ENCODE peak calls at places on chromosomes 6 and 20, in six cellular contexts. Z is stomach, R is neural crest cell, W is gastrocnemius medialis, H is sigmoid colon, M is HCT116. I is an unnamed sample.

GRCh38 chr6:6654599-6655575 is 66.4 kb downstream of the LY86 start:
- DNase-seq in Z (no peak), R (no peak), W (peak; percentile 14), H (no peak), M (no peak), I (no peak)

GRCh38 chr6:116229287-116229913 is 24.5 kb downstream of the TSPYL4 start:
- DNase-seq in Z (peak; percentile 49), R (peak; percentile 48), W (peak; percentile 31), H (peak; percentile 96), M (peak; percentile 31), I (no peak)

GRCh38 chr6:151170622-151171246 is 69.0 kb upstream of the AKAP12 start:
- DNase-seq in Z (no peak), R (no peak), W (no peak), H (no peak), M (no peak), I (no peak)

GRCh38 chr6:57072108-57072507 is 17.9 kb upstream of the ZNF451 start:
- DNase-seq in Z (no peak), R (no peak), W (no peak), H (no peak), M (no peak), I (no peak)

GRCh38 chr6:106788761-106789160 is 159.4 kb downstream of the QRSL1 start:
- DNase-seq in Z (no peak), R (no peak), W (no peak), H (no peak), M (no peak), I (no peak)

GRCh38 chr20:16612708-16613107 is 39.5 kb upstream of the KIF16B start:
- DNase-seq in Z (no peak), R (no peak), W (no peak), H (no peak), M (no peak), I (no peak)

GRCh38 chr6:328184-328670 is 35.9 kb downstream of the DUSP22 start:
- DNase-seq in Z (no peak), R (no peak), W (peak; percentile 59), H (peak; percentile 87), M (no peak), I (no peak)

GRCh38 chr20:57544838-57545564 is 15.9 kb upstream of the PCK1 start:
- DNase-seq in Z (no peak), R (no peak), W (no peak), H (no peak), M (no peak), I (no peak)

GRCh38 chr6:149032599-149033405 is 284.7 kb upstream of the TAB2 start:
- DNase-seq in Z (no peak), R (no peak), W (no peak), H (no peak), M (no peak), I (no peak)

GRCh38 chr6:27161946-27162603 is 85.4 kb upstream of the PRSS16 start:
- DNase-seq in Z (no peak), R (no peak), W (no peak), H (no peak), M (peak; percentile 62), I (peak; percentile 68)

GRCh38 chr20:36310215-36310981 is 4.3 kb downstream of the DLGAP4 start:
- DNase-seq in Z (no peak), R (no peak), W (no peak), H (peak; percentile 25), M (no peak), I (no peak)

GRCh38 chr20:55103188-55103587 is 627.8 kb downstream of the DOK5 start:
- DNase-seq in Z (peak; percentile 61), R (no peak), W (no peak), H (no peak), M (no peak), I (no peak)

GRCh38 chr6:35161265-35161664 is 20.1 kb upstream of the TCP11 start:
- DNase-seq in Z (no peak), R (no peak), W (no peak), H (no peak), M (no peak), I (no peak)

GRCh38 chr6:139539852-139540251 is 165.4 kb upstream of the CITED2 start:
- DNase-seq in Z (peak; percentile 50), R (no peak), W (peak; percentile 68), H (peak; percentile 82), M (peak; percentile 68), I (peak; percentile 64)

GRCh38 chr6:160277546-160277945 is 18.9 kb upstream of the SLC22A2 start:
- DNase-seq in Z (no peak), R (no peak), W (no peak), H (no peak), M (no peak), I (no peak)

GRCh38 chr6:20770776-20771175 is 236.5 kb downstream of the CDKAL1 start:
- DNase-seq in Z (no peak), R (no peak), W (no peak), H (no peak), M (no peak), I (no peak)

GRCh38 chr6:71119560-71119959 is 162.7 kb upstream of the B3GAT2 start:
- DNase-seq in Z (no peak), R (no peak), W (no peak), H (no peak), M (no peak), I (no peak)

GRCh38 chr20:47805951-47806350 is 20.7 kb upstream of the SULF2 start:
- DNase-seq in Z (no peak), R (no peak), W (no peak), H (peak; percentile 60), M (no peak), I (no peak)

GRCh38 chr6:155301867-155302266 is 12.4 kb downstream of the TFB1M start:
- DNase-seq in Z (no peak), R (no peak), W (no peak), H (no peak), M (no peak), I (no peak)

GRCh38 chr6:79964607-79965081 is 17.3 kb upstream of the ELOVL4 start:
- DNase-seq in Z (no peak), R (no peak), W (no peak), H (no peak), M (no peak), I (no peak)

GRCh38 chr6:157187182-157188093 is 135.9 kb downstream of the TMEM242 start:
- DNase-seq in Z (peak; percentile 62), R (no peak), W (peak; percentile 67), H (peak; percentile 75), M (no peak), I (no peak)

GRCh38 chr20:25071722-25072121 is 10.2 kb downstream of the VSX1 start:
- DNase-seq in Z (peak; percentile 21), R (no peak), W (no peak), H (no peak), M (no peak), I (no peak)

GRCh38 chr6:116208056-116208785 is 45.7 kb downstream of the TSPYL4 start:
- DNase-seq in Z (no peak), R (no peak), W (no peak), H (no peak), M (no peak), I (no peak)

GRCh38 chr6:35343835-35344550 is 1.6 kb downstream of the PPARD start:
- DNase-seq in Z (no peak), R (no peak), W (no peak), H (peak; percentile 28), M (no peak), I (no peak)

DNA sequence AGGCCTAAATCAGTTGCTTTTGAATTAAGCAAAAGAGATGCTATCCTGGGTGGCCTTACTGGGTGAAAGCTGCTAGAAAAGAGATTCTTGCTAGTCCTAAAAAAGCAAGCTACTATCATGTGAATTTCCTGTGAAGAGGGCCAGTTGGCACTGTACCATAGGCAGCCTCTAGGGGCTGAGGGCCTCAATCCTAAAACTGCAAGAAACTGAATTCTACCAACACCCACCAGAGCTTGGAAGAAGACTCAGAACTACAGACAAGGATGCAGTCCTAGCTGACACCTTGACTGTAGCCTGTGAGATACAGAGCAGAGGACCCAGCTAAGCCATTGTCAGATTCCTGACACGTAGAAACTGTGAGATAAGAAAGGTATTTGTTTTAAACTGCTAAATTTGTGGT is 24.5 kb downstream of the CLIC5 start:
- DNase-seq in Z (no peak), R (no peak), W (no peak), H (no peak), M (no peak), I (no peak)
- TF ChIP-seq CTCF in Z (no peak), R (peak; percentile 38), W (no peak), H (no peak), M (peak; percentile 45), I (no peak)

GRCh38 chr20:50342638-50343102 is 152.0 kb downstream of the CEBPB start:
- DNase-seq in Z (no peak), R (no peak), W (no peak), H (peak; percentile 46), M (no peak), I (no peak)

GRCh38 chr20:50345712-50346371 is 155.2 kb downstream of the CEBPB start:
- DNase-seq in Z (no peak), R (no peak), W (no peak), H (peak; percentile 58), M (no peak), I (no peak)

GRCh38 chr20:50343490-50344179 is 153.0 kb downstream of the CEBPB start:
- DNase-seq in Z (no peak), R (no peak), W (no peak), H (peak; percentile 58), M (no peak), I (no peak)

GRCh38 chr20:50343125-50343489 is 152.5 kb downstream of the CEBPB start:
- DNase-seq in Z (no peak), R (no peak), W (no peak), H (peak; percentile 53), M (no peak), I (no peak)

GRCh38 chr20:50344232-50345071 is 153.8 kb downstream of the CEBPB start:
- DNase-seq in Z (no peak), R (no peak), W (no peak), H (peak; percentile 58), M (no peak), I (no peak)
- TF ChIP-seq CTCF in Z (no peak), R (no peak), W (no peak), H (no peak), M (peak; percentile 50), I (peak; percentile 43)

DNA sequence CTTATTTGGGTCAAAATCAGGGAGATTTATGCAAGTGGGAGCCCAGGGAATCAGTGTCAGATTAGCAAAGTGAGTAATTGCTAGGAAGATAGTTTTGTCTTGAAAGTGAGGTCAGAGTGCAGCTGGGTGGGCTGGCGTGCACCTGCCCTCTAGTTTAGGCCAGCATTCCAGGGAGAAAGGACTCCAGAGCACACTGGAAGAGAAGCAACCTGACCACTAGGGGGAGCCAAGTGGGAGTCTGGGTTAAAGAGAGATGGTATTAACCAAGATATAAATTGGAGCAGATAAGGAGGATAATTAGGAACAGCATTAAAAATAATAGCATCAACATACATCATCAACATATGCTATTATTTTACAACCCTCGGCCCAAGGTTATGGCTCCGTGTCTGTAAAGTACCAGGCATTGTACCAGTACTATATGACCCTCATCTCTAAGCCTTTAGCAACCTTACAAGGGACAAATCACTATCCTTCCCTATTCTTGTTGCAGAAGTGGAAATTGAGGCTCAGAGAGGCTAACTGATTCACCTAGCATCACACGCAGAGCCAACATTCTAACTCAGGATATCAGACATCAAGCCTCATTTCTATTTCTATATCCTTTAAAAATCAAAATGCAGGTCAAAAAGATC is 57.8 kb downstream of the SLC2A10 start:
- DNase-seq in Z (peak; percentile 50), R (peak; percentile 16), W (no peak), H (no peak), M (peak; percentile 46), I (peak; percentile 79)
- TF ChIP-seq CTCF in Z (peak; percentile 55), R (peak; percentile 73), W (peak; percentile 40), H (peak; percentile 30), M (peak; percentile 86), I (peak; percentile 86)

DNA sequence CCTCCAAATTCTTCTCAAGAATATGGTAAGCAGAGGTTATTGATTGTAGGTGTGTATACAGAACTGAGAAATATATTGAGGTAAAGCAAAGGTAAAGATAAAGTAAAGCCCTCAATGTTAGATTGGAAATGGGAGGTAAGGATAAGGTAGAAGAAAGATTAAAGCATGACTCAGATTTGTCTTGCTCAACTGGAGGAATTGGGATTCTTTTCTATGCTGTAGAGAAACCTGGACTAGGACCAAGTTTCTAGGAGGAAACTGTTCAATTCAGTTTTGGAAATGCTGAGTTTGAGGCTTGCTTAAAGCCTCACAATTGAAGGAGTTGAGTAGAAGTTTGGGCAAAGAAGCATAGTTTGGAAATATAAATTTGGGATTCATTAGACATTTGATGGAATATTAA is 634.0 kb upstream of the PTCHD4 start:
- DNase-seq in Z (no peak), R (no peak), W (no peak), H (no peak), M (no peak), I (no peak)
- TF ChIP-seq CTCF in Z (no peak), R (no peak), W (no peak), H (no peak), M (no peak), I (no peak)

I was measured in Calu3.